ENCODE peak calls at places on chromosomes 4 and X, in seven cellular contexts. G is neural progenitor cell, N is mucosa of descending colon, L is cardiac muscle cell, R is AG09309, T is choroid plexus epithelial cell, Z is HFFc6. C is an unnamed sample.

GRCh38 chrX:11890843-11891514 is 132.9 kb downstream of the MSL3 start:
- DNase-seq in G (no peak), N (peak), L (peak), R (no peak), T (no peak), Z (no peak), C (no peak)

GRCh38 chr4:108072300-108072699 is 82.6 kb downstream of the HADH start:
- DNase-seq in G (no peak), N (peak), L (no peak), R (no peak), T (no peak), Z (no peak), C (peak)

GRCh38 chr4:142264961-142265360 is 581.1 kb downstream of the INPP4B start:
- DNase-seq in G (no peak), N (no peak), L (peak), R (no peak), T (peak), Z (peak), C (no peak)

GRCh38 chr4:105474110-105474518 is 252 bp upstream of the PPA2 start:
- DNase-seq in G (no peak), N (no peak), L (peak), R (no peak), T (peak), Z (peak), C (peak)

GRCh38 chr4:83178029-83178428 is 63.5 kb upstream of the PLAC8 start:
- DNase-seq in G (no peak), N (no peak), L (no peak), R (no peak), T (no peak), Z (no peak), C (no peak)

GRCh38 chr4:65623509-65623908 is 46.8 kb downstream of the EPHA5 start:
- DNase-seq in G (no peak), N (no peak), L (peak), R (peak), T (peak), Z (peak), C (no peak)

GRCh38 chr4:174697896-174698295 is 131.2 kb downstream of the GLRA3 start:
- DNase-seq in G (no peak), N (no peak), L (no peak), R (no peak), T (no peak), Z (no peak), C (no peak)

GRCh38 chr4:174828845-174829701 is at the start of gene GLRA3:
- DNase-seq in G (peak), N (peak), L (peak), R (no peak), T (peak), Z (no peak), C (peak)

GRCh38 chr4:112509243-112510190 is 6.5 kb downstream of the NEUROG2 start:
- DNase-seq in G (peak), N (no peak), L (no peak), R (no peak), T (no peak), Z (peak), C (peak)

GRCh38 chr4:176735300-176735699 is 57.4 kb downstream of the VEGFC start:
- DNase-seq in G (no peak), N (no peak), L (peak), R (peak), T (peak), Z (peak), C (no peak)

GRCh38 chr4:71195932-71196331 is 142.9 kb upstream of the SLC4A4 start:
- DNase-seq in G (peak), N (no peak), L (peak), R (peak), T (peak), Z (peak), C (no peak)

GRCh38 chr4:98745372-98745771 is 87.0 kb upstream of the TSPAN5 start:
- DNase-seq in G (no peak), N (no peak), L (peak), R (no peak), T (peak), Z (peak), C (no peak)
- TF ChIP-seq CTCF in G (no peak), N (no peak), L (peak), R (peak), T (peak), Z (peak), C (no peak)

GRCh38 chr4:89482248-89482647 is 174.6 kb upstream of the GPRIN3 start:
- DNase-seq in G (peak), N (no peak), L (peak), R (no peak), T (peak), Z (peak), C (peak)
- TF ChIP-seq CTCF in G (peak), N (no peak), L (peak), R (peak), T (peak), Z (peak), C (no peak)

GRCh38 chr4:23966720-23967119 is 76.9 kb upstream of the PPARGC1A start:
- DNase-seq in G (peak), N (no peak), L (peak), R (no peak), T (peak), Z (no peak), C (no peak)
- TF ChIP-seq CTCF in G (peak), N (no peak), L (peak), R (peak), T (peak), Z (no peak), C (no peak)

GRCh38 chr4:119623025-119623424 is 5.6 kb downstream of the PDE5A start:
- DNase-seq in G (no peak), N (no peak), L (peak), R (no peak), T (peak), Z (peak), C (no peak)
- TF ChIP-seq CTCF in G (no peak), N (no peak), L (no peak), R (no peak), T (no peak), Z (no peak), C (no peak)

GRCh38 chrX:103629295-103630170 is 758 bp downstream of the TCEAL1 start:
- DNase-seq in G (peak), N (peak), L (peak), R (peak), T (peak), Z (peak), C (peak)
- TF ChIP-seq CTCF in G (peak), N (no peak), L (peak), R (peak), T (peak), Z (peak), C (peak)

GRCh38 chr4:99028187-99028586 is 32.7 kb downstream of the METAP1 start:
- DNase-seq in G (no peak), N (no peak), L (no peak), R (no peak), T (no peak), Z (peak), C (no peak)

GRCh38 chr4:99024481-99025275 is 29.2 kb downstream of the METAP1 start:
- DNase-seq in G (peak), N (no peak), L (no peak), R (no peak), T (no peak), Z (no peak), C (peak)

GRCh38 chr4:99027304-99027703 is 31.8 kb downstream of the METAP1 start:
- DNase-seq in G (no peak), N (no peak), L (no peak), R (no peak), T (no peak), Z (no peak), C (no peak)

GRCh38 chr4:99022566-99022965 is 27.0 kb downstream of the METAP1 start:
- DNase-seq in G (no peak), N (no peak), L (no peak), R (no peak), T (no peak), Z (no peak), C (no peak)

DNA sequence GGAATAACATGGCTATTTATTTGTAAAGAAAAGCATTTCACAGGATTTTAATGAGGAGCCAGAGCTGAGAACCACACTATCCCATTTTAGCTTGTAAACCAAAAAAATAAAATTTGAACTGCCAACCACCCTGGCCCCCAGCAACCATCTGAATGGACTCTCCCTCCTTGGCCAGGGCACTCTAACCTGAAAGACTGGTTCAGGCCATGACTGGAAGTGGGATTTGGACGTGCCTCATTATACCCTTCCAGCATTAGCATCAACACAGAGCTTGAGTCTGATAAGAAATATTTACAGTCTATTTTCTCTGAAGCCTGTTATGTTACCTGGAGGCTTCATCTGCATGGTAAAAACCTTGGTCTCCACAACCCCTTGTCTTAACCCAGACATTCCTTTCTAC is 30.0 kb downstream of the METAP1 start:
- DNase-seq in G (no peak), N (no peak), L (no peak), R (no peak), T (no peak), Z (no peak), C (peak)
- TF ChIP-seq CTCF in G (no peak), N (no peak), L (no peak), R (no peak), T (no peak), Z (no peak), C (no peak)

GRCh38 chr4:78056265-78057129 is 626 bp upstream of the FRAS1 start:
- DNase-seq in G (peak), N (peak), L (peak), R (peak), T (peak), Z (peak), C (peak)
- TF ChIP-seq CTCF in G (peak), N (no peak), L (peak), R (no peak), T (no peak), Z (peak), C (no peak)

GRCh38 chr4:6573986-6574746 is 823 bp upstream of the MAN2B2 start:
- DNase-seq in G (no peak), N (no peak), L (no peak), R (no peak), T (no peak), Z (no peak), C (no peak)
- TF ChIP-seq CTCF in G (no peak), N (no peak), L (no peak), R (no peak), T (peak), Z (no peak), C (no peak)

C was measured in Calu3.